ENCODE peak calls at places on chromosomes 12 and 14, in six cellular contexts. One of them, this sample, is unnamed.

GRCh38 chr12:51846911-51847829 is 1.3 kb downstream of the FIGNL2 start:
- DNase-seq in ELR: peak; percentile 36
- DNase-seq in GM12865: no peak
- DNase-seq in HFFc6: no peak
- DNase-seq in choroid plexus epithelial cell: no peak
- DNase-seq in activated T-cell treated with anti-CD3 and anti-CD28 coated beads for 1 hour: peak; percentile 36
- DNase-seq in this sample: peak; percentile 78

GRCh38 chr14:105837349-105838063 is 311.1 kb downstream of the TMEM121 start:
- DNase-seq in activated T-cell treated with anti-CD3 and anti-CD28 coated beads for 1 hour: no peak
- DNase-seq in HFFc6: no peak
- DNase-seq in ELR: no peak
- DNase-seq in GM12865: no peak
- DNase-seq in choroid plexus epithelial cell: no peak
- DNase-seq in this sample: no peak

GRCh38 chr14:95943699-95944098 is 67.1 kb downstream of the TUNAR start:
- DNase-seq in ELR: no peak
- DNase-seq in choroid plexus epithelial cell: no peak
- DNase-seq in GM12865: no peak
- DNase-seq in HFFc6: no peak
- DNase-seq in activated T-cell treated with anti-CD3 and anti-CD28 coated beads for 1 hour: no peak
- DNase-seq in this sample: no peak

GRCh38 chr12:120247621-120248030 is 17.9 kb downstream of the PXN start:
- DNase-seq in activated T-cell treated with anti-CD3 and anti-CD28 coated beads for 1 hour: no peak
- DNase-seq in choroid plexus epithelial cell: peak; percentile 62
- DNase-seq in HFFc6: peak; percentile 83
- DNase-seq in ELR: peak; percentile 95
- DNase-seq in GM12865: no peak
- DNase-seq in this sample: peak; percentile 75

GRCh38 chr14:38108681-38109080 is 99.0 kb upstream of the SSTR1 start:
- DNase-seq in activated T-cell treated with anti-CD3 and anti-CD28 coated beads for 1 hour: no peak
- DNase-seq in GM12865: no peak
- DNase-seq in HFFc6: peak; percentile 68
- DNase-seq in ELR: peak; percentile 84
- DNase-seq in choroid plexus epithelial cell: peak; percentile 17
- DNase-seq in this sample: no peak

GRCh38 chr14:65258391-65258790 is 154.1 kb upstream of the FUT8 start:
- DNase-seq in ELR: peak; percentile 89
- DNase-seq in GM12865: no peak
- DNase-seq in choroid plexus epithelial cell: peak; percentile 79
- DNase-seq in activated T-cell treated with anti-CD3 and anti-CD28 coated beads for 1 hour: no peak
- DNase-seq in HFFc6: peak; percentile 60
- DNase-seq in this sample: no peak

GRCh38 chr12:124681779-124682391 is 114.5 kb upstream of the NCOR2 start:
- DNase-seq in GM12865: no peak
- DNase-seq in choroid plexus epithelial cell: no peak
- DNase-seq in HFFc6: no peak
- DNase-seq in ELR: peak; percentile 77
- DNase-seq in activated T-cell treated with anti-CD3 and anti-CD28 coated beads for 1 hour: no peak
- DNase-seq in this sample: peak; percentile 41

GRCh38 chr12:111248981-111249380 is 119.9 kb downstream of the PHETA1 start:
- DNase-seq in choroid plexus epithelial cell: no peak
- DNase-seq in HFFc6: peak; percentile 11
- DNase-seq in activated T-cell treated with anti-CD3 and anti-CD28 coated beads for 1 hour: no peak
- DNase-seq in ELR: peak; percentile 51
- DNase-seq in GM12865: no peak
- DNase-seq in this sample: no peak

GRCh38 chr12:75155962-75156361 is 53.7 kb downstream of the KCNC2 start:
- DNase-seq in HFFc6: no peak
- DNase-seq in choroid plexus epithelial cell: no peak
- DNase-seq in activated T-cell treated with anti-CD3 and anti-CD28 coated beads for 1 hour: no peak
- DNase-seq in GM12865: no peak
- DNase-seq in ELR: peak; percentile 6
- DNase-seq in this sample: no peak

GRCh38 chr12:129607293-129607692 is 296.5 kb downstream of the TMEM132D start:
- DNase-seq in HFFc6: no peak
- DNase-seq in ELR: no peak
- DNase-seq in activated T-cell treated with anti-CD3 and anti-CD28 coated beads for 1 hour: no peak
- DNase-seq in GM12865: no peak
- DNase-seq in choroid plexus epithelial cell: peak; percentile 92
- DNase-seq in this sample: no peak

GRCh38 chr12:64598831-64599230 is 11.5 kb upstream of the RASSF3 start:
- DNase-seq in choroid plexus epithelial cell: no peak
- DNase-seq in GM12865: no peak
- DNase-seq in HFFc6: no peak
- DNase-seq in ELR: no peak
- DNase-seq in activated T-cell treated with anti-CD3 and anti-CD28 coated beads for 1 hour: no peak
- DNase-seq in this sample: no peak

GRCh38 chr12:109131522-109132050 is 15.2 kb downstream of the ACACB start:
- DNase-seq in activated T-cell treated with anti-CD3 and anti-CD28 coated beads for 1 hour: no peak
- DNase-seq in choroid plexus epithelial cell: no peak
- DNase-seq in ELR: no peak
- DNase-seq in HFFc6: no peak
- DNase-seq in GM12865: no peak
- DNase-seq in this sample: no peak

GRCh38 chr14:103910262-103910935 is 17.9 kb upstream of the TDRD9 start:
- DNase-seq in activated T-cell treated with anti-CD3 and anti-CD28 coated beads for 1 hour: peak; percentile 63
- DNase-seq in GM12865: peak; percentile 65
- DNase-seq in choroid plexus epithelial cell: peak; percentile 82
- DNase-seq in HFFc6: peak; percentile 66
- DNase-seq in ELR: peak; percentile 82
- DNase-seq in this sample: peak; percentile 71

GRCh38 chr12:15356831-15357456 is 34.6 kb downstream of the PTPRO start:
- DNase-seq in HFFc6: no peak
- DNase-seq in GM12865: peak; percentile 1
- DNase-seq in ELR: no peak
- DNase-seq in choroid plexus epithelial cell: no peak
- DNase-seq in activated T-cell treated with anti-CD3 and anti-CD28 coated beads for 1 hour: no peak
- DNase-seq in this sample: no peak

GRCh38 chr12:67449591-67450052 is 180.5 kb downstream of the CAND1 start:
- DNase-seq in choroid plexus epithelial cell: no peak
- DNase-seq in ELR: no peak
- DNase-seq in activated T-cell treated with anti-CD3 and anti-CD28 coated beads for 1 hour: no peak
- DNase-seq in GM12865: peak; percentile 86
- DNase-seq in HFFc6: no peak
- DNase-seq in this sample: no peak

GRCh38 chr12:29157486-29157946 is 8.4 kb downstream of the FAR2 start:
- DNase-seq in ELR: no peak
- DNase-seq in HFFc6: no peak
- DNase-seq in GM12865: no peak
- DNase-seq in choroid plexus epithelial cell: peak; percentile 82
- DNase-seq in activated T-cell treated with anti-CD3 and anti-CD28 coated beads for 1 hour: no peak
- DNase-seq in this sample: no peak

GRCh38 chr12:67386869-67387570 is 117.9 kb downstream of the CAND1 start:
- DNase-seq in ELR: no peak
- DNase-seq in GM12865: no peak
- DNase-seq in HFFc6: no peak
- DNase-seq in activated T-cell treated with anti-CD3 and anti-CD28 coated beads for 1 hour: no peak
- DNase-seq in choroid plexus epithelial cell: no peak
- DNase-seq in this sample: no peak

GRCh38 chr12:58741226-58741625 is 179.1 kb downstream of the LRIG3 start:
- DNase-seq in choroid plexus epithelial cell: no peak
- DNase-seq in GM12865: no peak
- DNase-seq in HFFc6: no peak
- DNase-seq in ELR: peak; percentile 36
- DNase-seq in activated T-cell treated with anti-CD3 and anti-CD28 coated beads for 1 hour: no peak
- DNase-seq in this sample: no peak

GRCh38 chr14:59067135-59067894 is 121.2 kb upstream of the DAAM1 start:
- DNase-seq in activated T-cell treated with anti-CD3 and anti-CD28 coated beads for 1 hour: no peak
- DNase-seq in choroid plexus epithelial cell: no peak
- DNase-seq in GM12865: peak; percentile 13
- DNase-seq in ELR: no peak
- DNase-seq in HFFc6: no peak
- DNase-seq in this sample: no peak

GRCh38 chr12:109818900-109819500 is 14.2 kb downstream of the TRPV4 start:
- DNase-seq in HFFc6: peak; percentile 88
- DNase-seq in GM12865: no peak
- DNase-seq in activated T-cell treated with anti-CD3 and anti-CD28 coated beads for 1 hour: no peak
- DNase-seq in choroid plexus epithelial cell: peak; percentile 32
- DNase-seq in ELR: peak; percentile 68
- DNase-seq in this sample: no peak

GRCh38 chr12:122471324-122472226 is 29.2 kb downstream of the ZCCHC8 start:
- DNase-seq in GM12865: peak; percentile 63
- DNase-seq in ELR: peak; percentile 82
- DNase-seq in HFFc6: peak; percentile 69
- DNase-seq in activated T-cell treated with anti-CD3 and anti-CD28 coated beads for 1 hour: no peak
- DNase-seq in choroid plexus epithelial cell: peak; percentile 88
- DNase-seq in this sample: peak; percentile 57